ENCODE peak calls at places on chromosomes 1 and 21, in seven cellular contexts. K is epithelial cell of esophagus; H is activated CD4-positive, alpha-beta T cell treated with anti-CD3 and anti-CD28 coated beads, Interleukin-2, amount 10 ng/mL, durations not matched to agents 7 days and 5 days; W is astrocyte of the spinal cord; E is HTR-8/SVneo; R is SHP77; X is T follicular helper cell. D is an unnamed sample.

GRCh38 chr1:160797861-160798273 is 1.9 kb downstream of the LY9 start:
- DNase-seq in K (peak), H (peak), W (no peak), E (no peak), R (no peak), X (peak), D (no peak)

GRCh38 chr1:171139890-171140289 is 45.2 kb upstream of the FMO2 start:
- DNase-seq in K (no peak), H (no peak), W (no peak), E (no peak), R (no peak), X (no peak), D (no peak)

GRCh38 chr1:147717051-147717705 is 43.2 kb downstream of the GJA5 start:
- DNase-seq in K (peak), H (no peak), W (no peak), E (no peak), R (no peak), X (no peak), D (no peak)

GRCh38 chr1:204445860-204446412 is 34.3 kb upstream of the PPP1R15B start:
- DNase-seq in K (no peak), H (peak), W (no peak), E (peak), R (peak), X (peak), D (no peak)

GRCh38 chr21:43193651-43194302 is 25.0 kb downstream of the CRYAA start:
- DNase-seq in K (peak), H (no peak), W (peak), E (peak), R (no peak), X (no peak), D (peak)

GRCh38 chr1:22383526-22384291 is 67.9 kb upstream of the ZBTB40 start:
- DNase-seq in K (no peak), H (no peak), W (no peak), E (no peak), R (no peak), X (no peak), D (no peak)

GRCh38 chr1:235575597-235575996 is 71.3 kb upstream of the B3GALNT2 start:
- DNase-seq in K (no peak), H (no peak), W (no peak), E (no peak), R (no peak), X (no peak), D (no peak)

GRCh38 chr1:23910553-23911246 is 2.5 kb downstream of the CNR2 start:
- DNase-seq in K (no peak), H (no peak), W (no peak), E (no peak), R (no peak), X (no peak), D (no peak)

GRCh38 chr1:25818569-25818968 is 1.2 kb upstream of the MTFR1L start:
- DNase-seq in K (no peak), H (no peak), W (no peak), E (no peak), R (no peak), X (no peak), D (no peak)

GRCh38 chr1:218156602-218157001 is 128.5 kb upstream of the RRP15 start:
- DNase-seq in K (peak), H (no peak), W (no peak), E (no peak), R (peak), X (no peak), D (no peak)

GRCh38 chr1:56934400-56935080 is 31.3 kb downstream of the C8B start:
- DNase-seq in K (peak), H (no peak), W (no peak), E (no peak), R (no peak), X (no peak), D (no peak)

GRCh38 chr1:114340906-114341698 is 169.9 kb downstream of the TRIM33 start:
- DNase-seq in K (no peak), H (peak), W (no peak), E (no peak), R (no peak), X (peak), D (no peak)

GRCh38 chr1:61379693-61380092 is 297.3 kb downstream of the NFIA start:
- DNase-seq in K (no peak), H (no peak), W (no peak), E (no peak), R (no peak), X (no peak), D (no peak)

GRCh38 chr1:31040038-31040437 is 25.5 kb downstream of the PUM1 start:
- DNase-seq in K (no peak), H (no peak), W (no peak), E (no peak), R (peak), X (no peak), D (no peak)

GRCh38 chr1:87295720-87296119 is 33.0 kb upstream of the LMO4 start:
- DNase-seq in K (no peak), H (no peak), W (no peak), E (no peak), R (no peak), X (no peak), D (no peak)

GRCh38 chr1:116769050-116769449 is 14.8 kb downstream of the CD2 start:
- DNase-seq in K (no peak), H (peak), W (no peak), E (no peak), R (no peak), X (no peak), D (no peak)

GRCh38 chr1:39132505-39133339 is 71.8 kb upstream of the MACF1 start:
- DNase-seq in K (peak), H (no peak), W (peak), E (no peak), R (peak), X (no peak), D (peak)

GRCh38 chr1:85330711-85331290 is 54.4 kb upstream of the BCL10 start:
- DNase-seq in K (peak), H (no peak), W (peak), E (no peak), R (no peak), X (no peak), D (no peak)

GRCh38 chr1:92831368-92831761 is 475 bp upstream of the RPL5 start:
- DNase-seq in K (no peak), H (no peak), W (no peak), E (no peak), R (no peak), X (no peak), D (no peak)

GRCh38 chr1:10969267-10969970 is 43.0 kb upstream of the TARDBP start:
- DNase-seq in K (no peak), H (no peak), W (no peak), E (no peak), R (peak), X (no peak), D (no peak)